ENCODE peak calls at places on chromosomes 13 and 19, in nine cellular contexts. F, R, D, W, Y, Z, K, L and M are unnamed samples.

GRCh38 chr13:99205621-99206220 is 5.1 kb downstream of the UBAC2 start:
- DNase-seq in K (no peak), F (no peak), Y (no peak), D (no peak), R (no peak), L (no peak), Z (no peak), W (no peak), M (no peak)

GRCh38 chr13:48626077-48626449 is 27.7 kb upstream of the CYSLTR2 start:
- DNase-seq in Z (no peak), F (no peak), D (no peak), K (peak; percentile 77), W (no peak), L (no peak), R (no peak), Y (no peak), M (no peak)

GRCh38 chr13:48255090-48255489 is 22.1 kb downstream of the ITM2B start:
- DNase-seq in R (no peak), L (no peak), F (no peak), Y (no peak), W (no peak), Z (no peak), D (no peak), K (no peak), M (no peak)

GRCh38 chr19:11387154-11388034 is 3.3 kb upstream of the EPOR start:
- DNase-seq in Y (no peak), D (no peak), F (no peak), Z (no peak), K (no peak), W (no peak), R (no peak), L (no peak), M (no peak)

GRCh38 chr19:13071444-13072205 is 31.0 kb downstream of the LYL1 start:
- DNase-seq in Z (no peak), D (no peak), L (no peak), K (no peak), R (no peak), F (no peak), W (no peak), Y (no peak), M (no peak)

GRCh38 chr19:17332677-17333581 is 1.7 kb downstream of the ANO8 start:
- DNase-seq in K (peak; percentile 36), F (no peak), W (peak; percentile 77), D (no peak), Y (no peak), L (no peak), Z (peak; percentile 94), R (no peak), M (no peak)

GRCh38 chr19:44718441-44719261 is 19.7 kb downstream of the CEACAM16 start:
- DNase-seq in Z (peak; percentile 95), W (peak; percentile 55), F (peak; percentile 70), D (no peak), L (peak; percentile 75), K (peak; percentile 89), Y (peak; percentile 65), R (peak; percentile 53), M (no peak)

GRCh38 chr13:51192348-51192747 is 29.9 kb upstream of the FAM124A start:
- DNase-seq in F (no peak), D (no peak), Z (no peak), W (no peak), R (no peak), Y (no peak), L (no peak), K (peak; percentile 17), M (no peak)

GRCh38 chr19:13366529-13367143 is 139.6 kb downstream of the CACNA1A start:
- DNase-seq in Z (peak; percentile 82), K (peak; percentile 52), D (no peak), L (no peak), Y (peak; percentile 21), W (peak; percentile 51), F (no peak), R (no peak), M (no peak)

GRCh38 chr13:28743499-28744083 is 24.8 kb upstream of the SLC46A3 start:
- DNase-seq in K (no peak), R (no peak), W (no peak), F (no peak), D (no peak), Z (no peak), L (no peak), Y (no peak), M (no peak)

GRCh38 chr19:31598730-31599238 is 249.5 kb upstream of the TSHZ3 start:
- DNase-seq in Z (no peak), K (no peak), Y (no peak), W (no peak), D (no peak), F (no peak), L (no peak), R (no peak), M (no peak)

GRCh38 chr19:4800591-4801081 is 9.1 kb downstream of the FEM1A start:
- DNase-seq in F (peak; percentile 81), W (no peak), L (peak; percentile 63), K (no peak), Z (no peak), R (no peak), Y (no peak), D (no peak), M (no peak)

GRCh38 chr19:33470686-33471085 is 50.9 kb downstream of the PEPD start:
- DNase-seq in K (no peak), Z (no peak), Y (no peak), W (no peak), F (no peak), R (no peak), D (no peak), L (no peak), M (no peak)

GRCh38 chr19:11024259-11024658 is 63.4 kb downstream of the SMARCA4 start:
- DNase-seq in Z (no peak), W (no peak), F (peak; percentile 55), D (no peak), K (no peak), Y (no peak), L (no peak), R (no peak), M (no peak)

GRCh38 chr13:70339738-70340137 is 231.5 kb upstream of the KLHL1 start:
- DNase-seq in W (peak; percentile 64), Y (peak; percentile 18), Z (peak; percentile 83), D (no peak), L (no peak), K (no peak), F (no peak), R (no peak), M (no peak)

GRCh38 chr13:112246731-112247470 is 129.3 kb upstream of the SPACA7 start:
- DNase-seq in K (no peak), F (no peak), L (no peak), Y (no peak), W (no peak), R (no peak), Z (no peak), D (no peak), M (no peak)

GRCh38 chr19:12666305-12667048 is at the start of the genes MAN2B1 and WDR83:
- DNase-seq in R (peak; percentile 81), D (peak; percentile 25), Y (peak; percentile 81), F (peak; percentile 79), L (peak; percentile 78), Z (peak; percentile 94), K (peak; percentile 34), W (peak; percentile 94), M (peak; percentile 77)

GRCh38 chr19:35404879-35405622 is 34.2 kb downstream of the GPR42 start:
- DNase-seq in Y (no peak), D (no peak), F (peak; percentile 34), K (peak; percentile 89), Z (peak; percentile 63), W (peak; percentile 39), L (no peak), R (no peak), M (no peak)

GRCh38 chr19:34314437-34315313 is 50.3 kb upstream of the GPI start:
- DNase-seq in D (no peak), W (no peak), R (no peak), F (no peak), Y (no peak), Z (no peak), L (no peak), K (no peak), M (no peak)

GRCh38 chr19:7063764-7064418 is 5.4 kb upstream of the MBD3L3 start:
- DNase-seq in L (no peak), W (no peak), Y (no peak), Z (no peak), R (no peak), K (no peak), D (no peak), F (no peak), M (no peak)

GRCh38 chr19:19204181-19204580 is 967 bp upstream of the NR2C2AP start:
- DNase-seq in L (no peak), F (no peak), R (no peak), Z (peak; percentile 67), W (no peak), Y (no peak), D (no peak), K (no peak), M (no peak)
- TF ChIP-seq CTCF in L (no peak), F (no peak), R (no peak), Z (peak; percentile 51), W (no peak), Y (no peak), D (no peak), K (no peak), M (no peak)

GRCh38 chr13:108962652-108963051 is 333.2 kb downstream of the MYO16 start:
- DNase-seq in Y (no peak), W (no peak), K (peak; percentile 32), F (no peak), L (no peak), R (no peak), Z (no peak), D (no peak), M (no peak)
- TF ChIP-seq CTCF in Y (no peak), W (no peak), K (no peak), F (no peak), L (no peak), R (no peak), Z (no peak), D (no peak), M (no peak)

GRCh38 chr19:52269338-52270261 is at the start of gene ZNF766:
- DNase-seq in Z (peak; percentile 98), L (peak; percentile 98), W (peak; percentile 96), D (peak; percentile 89), F (peak; percentile 98), R (peak; percentile 98), Y (peak; percentile 97), K (peak; percentile 93), M (peak; percentile 98)
- TF ChIP-seq CTCF in Z (no peak), L (no peak), W (no peak), D (no peak), F (no peak), R (no peak), Y (no peak), K (no peak), M (no peak)

DNA sequence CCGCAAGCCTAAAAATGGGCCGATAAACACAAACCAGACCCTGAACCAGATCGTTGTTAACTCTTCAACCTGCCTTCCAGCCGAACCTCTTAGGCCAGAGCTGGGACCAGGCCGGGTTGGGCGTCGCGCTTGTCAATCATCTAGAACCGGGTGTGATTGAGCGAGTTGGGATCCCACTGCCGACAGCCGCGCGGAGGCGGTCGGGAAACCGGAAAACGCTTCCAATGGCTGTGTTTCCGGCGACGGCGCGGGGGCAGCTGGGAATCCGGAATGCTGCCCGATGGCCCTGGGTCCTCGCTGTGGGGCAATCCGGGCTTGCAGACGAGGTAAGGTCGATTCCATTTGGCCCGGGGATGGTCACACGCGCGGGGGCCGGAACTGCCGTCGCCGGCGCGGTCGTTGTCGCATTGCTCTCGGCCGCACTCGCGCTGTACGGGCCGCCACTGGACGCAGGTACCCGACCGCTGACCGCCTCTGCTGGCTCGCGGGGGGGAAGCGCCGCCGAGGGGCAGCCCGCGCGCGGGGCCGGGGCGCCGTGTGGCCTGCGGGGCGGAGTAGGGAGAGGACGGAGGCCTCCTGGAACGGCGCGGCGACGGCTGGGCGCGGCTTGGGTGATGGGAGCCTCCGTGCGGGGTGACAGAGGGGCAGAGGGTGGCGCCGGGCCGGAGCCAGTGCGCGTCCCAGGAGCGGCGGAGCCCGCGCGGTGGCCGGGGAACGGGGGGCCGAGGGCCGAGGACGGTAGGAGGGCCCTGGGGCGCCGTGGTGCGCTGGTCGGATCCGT is at the start of gene NAXD:
- DNase-seq in R (peak; percentile 70), F (peak; percentile 96), K (peak; percentile 93), W (peak; percentile 80), D (peak; percentile 67), Y (peak; percentile 89), Z (peak; percentile 97), L (peak; percentile 95), M (peak; percentile 33)
- TF ChIP-seq CTCF in R (no peak), F (no peak), K (no peak), W (peak; percentile 6), D (no peak), Y (no peak), Z (no peak), L (no peak), M (no peak)